ENCODE peak calls at places on chromosomes 13 and 19, in seven cellular contexts. T is stimulated activated CD8-positive, alpha-beta memory T cell treated with anti-CD3 and anti-CD28 coated beads, Interleukin-7, amount 100 ng/mL, for 24 hours; U is fibroblast of lung; J is EH; Y is GF-D8; X is Right ventricle myocardium superior; N is stimulated activated naive CD8-positive, alpha-beta T cell treated with anti-CD3 and anti-CD28 coated beads, Interleukin-15, amount 100 ng/mL, for 72 hours. Q is an unnamed sample.

GRCh38 chr13:51311271-51311670 is 28.2 kb upstream of the SERPINE3 start:
- DNase-seq in T (no peak), U (no peak), J (no peak), Y (no peak), X (no peak), N (no peak), Q (no peak)

GRCh38 chr13:79451500-79451962 is 29.4 kb upstream of the NDFIP2 start:
- DNase-seq in T (peak), U (peak), J (peak), Y (peak), X (no peak), N (peak), Q (peak)

GRCh38 chr13:97855570-97855970 is 97.9 kb upstream of the IPO5 start:
- DNase-seq in T (no peak), U (peak), J (peak), Y (peak), X (no peak), N (peak), Q (peak)

GRCh38 chr13:41352935-41353801 is 42.1 kb downstream of the NAA16 start:
- DNase-seq in T (no peak), U (peak), J (peak), Y (peak), X (no peak), N (peak), Q (peak)

GRCh38 chr19:15672580-15673175 is at the start of gene CYP4F12:
- DNase-seq in T (no peak), U (peak), J (peak), Y (no peak), X (peak), N (peak), Q (no peak)

GRCh38 chr19:53130506-53130905 is 2.2 kb downstream of the ZNF415 start:
- DNase-seq in T (no peak), U (no peak), J (no peak), Y (no peak), X (no peak), N (no peak), Q (no peak)

GRCh38 chr19:41192574-41193419 is at the start of gene CYP2S1:
- DNase-seq in T (no peak), U (peak), J (peak), Y (no peak), X (no peak), N (no peak), Q (no peak)

GRCh38 chr13:94065741-94066140 is 413.7 kb downstream of the DCT start:
- DNase-seq in T (no peak), U (peak), J (peak), Y (no peak), X (no peak), N (no peak), Q (no peak)

GRCh38 chr19:47253467-47253881 is 2.9 kb upstream of the CCDC9 start:
- DNase-seq in T (no peak), U (peak), J (peak), Y (no peak), X (no peak), N (no peak), Q (no peak)

GRCh38 chr19:676343-677105 is at the start of gene FSTL3:
- DNase-seq in T (no peak), U (peak), J (peak), Y (no peak), X (peak), N (no peak), Q (no peak)

GRCh38 chr19:2207991-2208860 is 27.9 kb downstream of the PLEKHJ1 start:
- DNase-seq in T (no peak), U (peak), J (peak), Y (no peak), X (peak), N (no peak), Q (peak)

GRCh38 chr13:74977498-74977897 is 504.5 kb downstream of the TBC1D4 start:
- DNase-seq in T (no peak), U (no peak), J (no peak), Y (no peak), X (no peak), N (no peak), Q (no peak)

GRCh38 chr13:42654212-42654611 is 80.3 kb downstream of the TNFSF11 start:
- DNase-seq in T (no peak), U (no peak), J (no peak), Y (no peak), X (no peak), N (no peak), Q (no peak)

GRCh38 chr13:59531571-59532091 is 632.1 kb downstream of the DIAPH3 start:
- DNase-seq in T (no peak), U (peak), J (peak), Y (peak), X (peak), N (peak), Q (no peak)

GRCh38 chr13:29156136-29156535 is 336.0 kb downstream of the MTUS2 start:
- DNase-seq in T (no peak), U (no peak), J (no peak), Y (no peak), X (no peak), N (no peak), Q (no peak)

GRCh38 chr13:95615539-95615938 is 29.0 kb downstream of the DZIP1 start:
- DNase-seq in T (no peak), U (no peak), J (no peak), Y (no peak), X (no peak), N (no peak), Q (no peak)

GRCh38 chr13:113907637-113908617 is 44.1 kb upstream of the GAS6 start:
- DNase-seq in T (no peak), U (peak), J (peak), Y (peak), X (no peak), N (no peak), Q (no peak)

GRCh38 chr13:61029064-61029463 is 386.6 kb downstream of the PCDH20 start:
- DNase-seq in T (no peak), U (no peak), J (no peak), Y (no peak), X (no peak), N (no peak), Q (no peak)

GRCh38 chr13:98274921-98275487 is 97.9 kb upstream of the RNF113B start:
- DNase-seq in T (no peak), U (peak), J (peak), Y (no peak), X (no peak), N (no peak), Q (no peak)

GRCh38 chr19:18239303-18239702 is 13.1 kb upstream of the PDE4C start:
- DNase-seq in T (no peak), U (no peak), J (peak), Y (no peak), X (no peak), N (no peak), Q (no peak)

GRCh38 chr13:37618554-37618953 is 20.0 kb upstream of the POSTN start:
- DNase-seq in T (no peak), U (peak), J (peak), Y (no peak), X (no peak), N (no peak), Q (no peak)